ENCODE peak calls at places on chromosomes 4 and X, in eight cellular contexts. One of them, this sample, is unnamed.

GRCh38 chrX:67787196-67787595 is 243.4 kb downstream of the AR start:
- DNase-seq in ovary: no peak
- DNase-seq in suprapubic skin: no peak
- DNase-seq in tibial nerve: no peak
- DNase-seq in esophagus muscularis mucosa: no peak
- DNase-seq in stomach: no peak
- DNase-seq in A549: no peak
- DNase-seq in SK-N-SH: no peak
- DNase-seq in this sample: no peak

GRCh38 chr4:99082192-99082591 is 6.4 kb downstream of the ADH5 start:
- DNase-seq in SK-N-SH: no peak
- DNase-seq in tibial nerve: no peak
- DNase-seq in stomach: no peak
- DNase-seq in suprapubic skin: no peak
- DNase-seq in A549: no peak
- DNase-seq in ovary: no peak
- DNase-seq in esophagus muscularis mucosa: no peak
- DNase-seq in this sample: no peak

GRCh38 chr4:8108991-8109390 is 49.6 kb downstream of the ABLIM2 start:
- DNase-seq in suprapubic skin: no peak
- DNase-seq in ovary: no peak
- DNase-seq in A549: no peak
- DNase-seq in esophagus muscularis mucosa: no peak
- DNase-seq in tibial nerve: no peak
- DNase-seq in SK-N-SH: no peak
- DNase-seq in stomach: no peak
- DNase-seq in this sample: no peak

GRCh38 chr4:125484912-125485311 is 170.2 kb downstream of the FAT4 start:
- DNase-seq in stomach: no peak
- DNase-seq in tibial nerve: no peak
- DNase-seq in suprapubic skin: no peak
- DNase-seq in esophagus muscularis mucosa: no peak
- DNase-seq in A549: no peak
- DNase-seq in ovary: no peak
- DNase-seq in SK-N-SH: no peak
- DNase-seq in this sample: no peak

GRCh38 chrX:21996872-21997271 is 35.3 kb upstream of the PHEX start:
- DNase-seq in tibial nerve: no peak
- DNase-seq in suprapubic skin: no peak
- DNase-seq in ovary: no peak
- DNase-seq in A549: no peak
- DNase-seq in SK-N-SH: no peak
- DNase-seq in stomach: no peak
- DNase-seq in esophagus muscularis mucosa: no peak
- DNase-seq in this sample: peak

GRCh38 chrX:41561045-41561444 is 113.9 kb downstream of the NYX start:
- DNase-seq in esophagus muscularis mucosa: no peak
- DNase-seq in A549: peak
- DNase-seq in tibial nerve: no peak
- DNase-seq in stomach: no peak
- DNase-seq in suprapubic skin: no peak
- DNase-seq in SK-N-SH: no peak
- DNase-seq in ovary: no peak
- DNase-seq in this sample: no peak

GRCh38 chr4:150217192-150217591 is 138.9 kb downstream of the DCLK2 start:
- DNase-seq in stomach: no peak
- DNase-seq in SK-N-SH: no peak
- DNase-seq in suprapubic skin: no peak
- DNase-seq in ovary: no peak
- DNase-seq in A549: no peak
- DNase-seq in esophagus muscularis mucosa: no peak
- DNase-seq in tibial nerve: no peak
- DNase-seq in this sample: peak

GRCh38 chr4:173318648-173319211 is 15.4 kb downstream of the HMGB2 start:
- DNase-seq in esophagus muscularis mucosa: no peak
- DNase-seq in stomach: no peak
- DNase-seq in suprapubic skin: no peak
- DNase-seq in A549: no peak
- DNase-seq in SK-N-SH: peak
- DNase-seq in tibial nerve: no peak
- DNase-seq in ovary: no peak
- DNase-seq in this sample: peak

GRCh38 chrX:139826065-139827044 is 106.5 kb downstream of the ATP11C start:
- DNase-seq in stomach: no peak
- DNase-seq in A549: no peak
- DNase-seq in ovary: no peak
- DNase-seq in SK-N-SH: no peak
- DNase-seq in esophagus muscularis mucosa: no peak
- DNase-seq in suprapubic skin: no peak
- DNase-seq in tibial nerve: no peak
- DNase-seq in this sample: no peak

DNA sequence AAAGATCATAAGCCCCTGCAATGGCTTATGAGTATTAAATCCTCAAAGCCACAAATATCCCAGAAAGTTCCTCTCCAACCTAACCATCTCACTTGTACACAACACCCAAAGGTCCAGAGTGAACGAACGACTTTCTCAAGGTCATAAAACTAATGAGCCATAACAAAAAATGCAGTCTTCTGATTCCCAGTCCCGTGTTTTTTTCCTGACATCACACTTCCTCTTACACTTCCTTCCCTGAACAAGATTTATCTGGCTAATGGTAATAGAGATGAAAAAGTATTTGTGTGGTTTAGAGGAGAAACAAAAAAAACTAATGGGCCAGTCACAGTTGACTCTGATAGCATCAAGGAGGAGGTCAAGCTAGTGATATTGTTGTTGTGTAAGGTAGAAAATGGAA is 99.5 kb upstream of the KLHL13 start:
- DNase-seq in SK-N-SH: no peak
- DNase-seq in tibial nerve: no peak
- DNase-seq in esophagus muscularis mucosa: no peak
- DNase-seq in suprapubic skin: no peak
- DNase-seq in stomach: no peak
- DNase-seq in A549: no peak
- DNase-seq in ovary: no peak
- DNase-seq in this sample: no peak
- TF ChIP-seq EP300 in SK-N-SH: no peak
- TF ChIP-seq EP300 in tibial nerve: no peak
- TF ChIP-seq EP300 in esophagus muscularis mucosa: no peak
- TF ChIP-seq EP300 in suprapubic skin: no peak
- TF ChIP-seq EP300 in stomach: no peak
- TF ChIP-seq EP300 in A549: no peak
- TF ChIP-seq EP300 in ovary: no peak
- TF ChIP-seq EP300 in this sample: no peak

GRCh38 chrX:130171446-130172126 is at the start of gene RAB33A:
- DNase-seq in stomach: no peak
- DNase-seq in SK-N-SH: peak
- DNase-seq in A549: no peak
- DNase-seq in esophagus muscularis mucosa: no peak
- DNase-seq in tibial nerve: no peak
- DNase-seq in ovary: peak
- DNase-seq in suprapubic skin: no peak
- DNase-seq in this sample: no peak
- TF ChIP-seq EP300 in stomach: no peak
- TF ChIP-seq EP300 in SK-N-SH: no peak
- TF ChIP-seq EP300 in A549: no peak
- TF ChIP-seq EP300 in esophagus muscularis mucosa: no peak
- TF ChIP-seq EP300 in tibial nerve: no peak
- TF ChIP-seq EP300 in ovary: no peak
- TF ChIP-seq EP300 in suprapubic skin: no peak
- TF ChIP-seq EP300 in this sample: no peak

GRCh38 chr4:88227734-88228133 is 56.6 kb downstream of the PPM1K start:
- DNase-seq in A549: no peak
- DNase-seq in ovary: no peak
- DNase-seq in esophagus muscularis mucosa: no peak
- DNase-seq in tibial nerve: no peak
- DNase-seq in suprapubic skin: no peak
- DNase-seq in stomach: no peak
- DNase-seq in SK-N-SH: no peak
- DNase-seq in this sample: no peak
- TF ChIP-seq EP300 in A549: no peak
- TF ChIP-seq EP300 in ovary: no peak
- TF ChIP-seq EP300 in esophagus muscularis mucosa: no peak
- TF ChIP-seq EP300 in tibial nerve: no peak
- TF ChIP-seq EP300 in suprapubic skin: no peak
- TF ChIP-seq EP300 in stomach: no peak
- TF ChIP-seq EP300 in SK-N-SH: no peak
- TF ChIP-seq EP300 in this sample: no peak

GRCh38 chr4:41146196-41146595 is 68.1 kb downstream of the APBB2 start:
- DNase-seq in esophagus muscularis mucosa: no peak
- DNase-seq in tibial nerve: no peak
- DNase-seq in SK-N-SH: no peak
- DNase-seq in ovary: no peak
- DNase-seq in suprapubic skin: no peak
- DNase-seq in A549: no peak
- DNase-seq in stomach: no peak
- DNase-seq in this sample: no peak

GRCh38 chr4:41145571-41146078 is 68.7 kb downstream of the APBB2 start:
- DNase-seq in esophagus muscularis mucosa: no peak
- DNase-seq in A549: no peak
- DNase-seq in tibial nerve: no peak
- DNase-seq in ovary: no peak
- DNase-seq in SK-N-SH: no peak
- DNase-seq in suprapubic skin: no peak
- DNase-seq in stomach: no peak
- DNase-seq in this sample: peak

GRCh38 chr4:41144812-41145211 is 69.5 kb downstream of the APBB2 start:
- DNase-seq in A549: no peak
- DNase-seq in SK-N-SH: no peak
- DNase-seq in tibial nerve: no peak
- DNase-seq in ovary: no peak
- DNase-seq in esophagus muscularis mucosa: no peak
- DNase-seq in stomach: no peak
- DNase-seq in suprapubic skin: no peak
- DNase-seq in this sample: peak

GRCh38 chr4:41148292-41148691 is 66.0 kb downstream of the APBB2 start:
- DNase-seq in stomach: no peak
- DNase-seq in ovary: no peak
- DNase-seq in suprapubic skin: no peak
- DNase-seq in esophagus muscularis mucosa: no peak
- DNase-seq in A549: no peak
- DNase-seq in SK-N-SH: no peak
- DNase-seq in tibial nerve: no peak
- DNase-seq in this sample: no peak

GRCh38 chr4:41146716-41147506 is 67.4 kb downstream of the APBB2 start:
- DNase-seq in esophagus muscularis mucosa: no peak
- DNase-seq in stomach: peak
- DNase-seq in tibial nerve: peak
- DNase-seq in SK-N-SH: no peak
- DNase-seq in ovary: no peak
- DNase-seq in A549: no peak
- DNase-seq in suprapubic skin: no peak
- DNase-seq in this sample: no peak
- TF ChIP-seq EP300 in esophagus muscularis mucosa: no peak
- TF ChIP-seq EP300 in stomach: no peak
- TF ChIP-seq EP300 in tibial nerve: peak
- TF ChIP-seq EP300 in SK-N-SH: no peak
- TF ChIP-seq EP300 in ovary: no peak
- TF ChIP-seq EP300 in A549: no peak
- TF ChIP-seq EP300 in suprapubic skin: no peak
- TF ChIP-seq EP300 in this sample: no peak

GRCh38 chr4:54914781-54915180 is 210.6 kb downstream of the KDR start:
- DNase-seq in ovary: no peak
- DNase-seq in tibial nerve: no peak
- DNase-seq in SK-N-SH: no peak
- DNase-seq in A549: no peak
- DNase-seq in suprapubic skin: no peak
- DNase-seq in esophagus muscularis mucosa: no peak
- DNase-seq in stomach: no peak
- DNase-seq in this sample: no peak
- TF ChIP-seq EP300 in ovary: no peak
- TF ChIP-seq EP300 in tibial nerve: no peak
- TF ChIP-seq EP300 in SK-N-SH: no peak
- TF ChIP-seq EP300 in A549: no peak
- TF ChIP-seq EP300 in suprapubic skin: no peak
- TF ChIP-seq EP300 in esophagus muscularis mucosa: no peak
- TF ChIP-seq EP300 in stomach: no peak
- TF ChIP-seq EP300 in this sample: no peak

DNA sequence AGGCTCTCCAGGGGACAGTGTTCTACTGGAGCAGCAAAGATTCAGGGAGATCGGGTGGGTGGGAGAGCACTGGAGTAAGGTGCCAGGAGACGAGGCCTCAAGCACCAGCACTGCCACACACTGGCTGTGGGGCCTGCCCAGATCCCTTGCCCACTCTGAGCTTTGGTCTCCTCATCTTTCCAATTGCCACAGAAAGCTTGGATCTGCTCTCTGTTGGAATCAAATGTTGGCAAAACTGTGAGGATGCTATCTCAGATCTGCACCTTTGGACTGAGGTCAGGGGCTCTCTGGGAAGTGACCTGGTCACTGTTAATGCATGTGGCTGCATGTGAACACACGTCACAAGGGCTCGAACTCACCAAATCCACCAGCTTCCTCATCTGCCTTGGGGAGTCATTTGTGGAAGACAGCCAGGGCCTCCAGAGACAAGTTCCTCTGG is 1.3 kb downstream of the RIPPLY1 start:
- DNase-seq in suprapubic skin: no peak
- DNase-seq in tibial nerve: no peak
- DNase-seq in ovary: no peak
- DNase-seq in esophagus muscularis mucosa: no peak
- DNase-seq in A549: no peak
- DNase-seq in stomach: no peak
- DNase-seq in SK-N-SH: no peak
- DNase-seq in this sample: peak
- TF ChIP-seq EP300 in suprapubic skin: no peak
- TF ChIP-seq EP300 in tibial nerve: no peak
- TF ChIP-seq EP300 in ovary: no peak
- TF ChIP-seq EP300 in esophagus muscularis mucosa: no peak
- TF ChIP-seq EP300 in A549: no peak
- TF ChIP-seq EP300 in stomach: no peak
- TF ChIP-seq EP300 in SK-N-SH: no peak
- TF ChIP-seq EP300 in this sample: no peak

GRCh38 chrX:46298821-46299220 is 246.4 kb downstream of the ZNF674 start:
- DNase-seq in tibial nerve: no peak
- DNase-seq in A549: no peak
- DNase-seq in stomach: no peak
- DNase-seq in suprapubic skin: no peak
- DNase-seq in SK-N-SH: no peak
- DNase-seq in ovary: no peak
- DNase-seq in esophagus muscularis mucosa: no peak
- DNase-seq in this sample: no peak
- TF ChIP-seq EP300 in tibial nerve: no peak
- TF ChIP-seq EP300 in A549: no peak
- TF ChIP-seq EP300 in stomach: no peak
- TF ChIP-seq EP300 in suprapubic skin: no peak
- TF ChIP-seq EP300 in SK-N-SH: no peak
- TF ChIP-seq EP300 in ovary: no peak
- TF ChIP-seq EP300 in esophagus muscularis mucosa: no peak
- TF ChIP-seq EP300 in this sample: no peak

GRCh38 chr4:978957-979701 is 5.8 kb upstream of the DGKQ start:
- DNase-seq in A549: no peak
- DNase-seq in suprapubic skin: no peak
- DNase-seq in stomach: no peak
- DNase-seq in ovary: no peak
- DNase-seq in SK-N-SH: no peak
- DNase-seq in esophagus muscularis mucosa: no peak
- DNase-seq in tibial nerve: no peak
- DNase-seq in this sample: peak
- TF ChIP-seq EP300 in A549: no peak
- TF ChIP-seq EP300 in suprapubic skin: no peak
- TF ChIP-seq EP300 in stomach: no peak
- TF ChIP-seq EP300 in ovary: no peak
- TF ChIP-seq EP300 in SK-N-SH: no peak
- TF ChIP-seq EP300 in esophagus muscularis mucosa: no peak
- TF ChIP-seq EP300 in tibial nerve: peak
- TF ChIP-seq EP300 in this sample: no peak